ENCODE peak calls at places on chromosomes 1 and 21, in eight cellular contexts. One of them, this sample, is unnamed.

GRCh38 chr1:72365693-72366092 is 83.4 kb upstream of the NEGR1 start:
- ATAC-seq in Panc1: no peak
- ATAC-seq in GM12878: no peak
- ATAC-seq in upper lobe of left lung: no peak
- ATAC-seq in HCT116: no peak
- ATAC-seq in GM23338: no peak
- ATAC-seq in HepG2: no peak
- ATAC-seq in K562: no peak
- ATAC-seq in this sample: no peak

GRCh38 chr21:44926364-44927101 is 5.8 kb upstream of the ITGB2 start:
- ATAC-seq in GM12878: no peak
- ATAC-seq in Panc1: no peak
- ATAC-seq in HCT116: no peak
- ATAC-seq in upper lobe of left lung: no peak
- ATAC-seq in HepG2: no peak
- ATAC-seq in K562: no peak
- ATAC-seq in GM23338: no peak
- ATAC-seq in this sample: no peak

GRCh38 chr1:111784273-111784901 is 28.7 kb downstream of the DDX20 start:
- ATAC-seq in upper lobe of left lung: no peak
- ATAC-seq in GM12878: no peak
- ATAC-seq in Panc1: no peak
- ATAC-seq in K562: no peak
- ATAC-seq in HCT116: no peak
- ATAC-seq in HepG2: no peak
- ATAC-seq in GM23338: no peak
- ATAC-seq in this sample: no peak

GRCh38 chr1:164631751-164632150 is 72.8 kb downstream of the PBX1 start:
- ATAC-seq in Panc1: no peak
- ATAC-seq in GM23338: peak
- ATAC-seq in K562: no peak
- ATAC-seq in upper lobe of left lung: no peak
- ATAC-seq in HepG2: no peak
- ATAC-seq in HCT116: no peak
- ATAC-seq in GM12878: no peak
- ATAC-seq in this sample: no peak

GRCh38 chr21:14589855-14590563 is 43.9 kb upstream of the SAMSN1 start:
- ATAC-seq in HCT116: no peak
- ATAC-seq in GM23338: no peak
- ATAC-seq in K562: peak
- ATAC-seq in HepG2: no peak
- ATAC-seq in upper lobe of left lung: no peak
- ATAC-seq in GM12878: peak
- ATAC-seq in Panc1: no peak
- ATAC-seq in this sample: no peak

GRCh38 chr1:173580658-173581057 is 22.2 kb downstream of the SLC9C2 start:
- ATAC-seq in GM23338: no peak
- ATAC-seq in GM12878: no peak
- ATAC-seq in upper lobe of left lung: no peak
- ATAC-seq in HCT116: no peak
- ATAC-seq in HepG2: no peak
- ATAC-seq in K562: no peak
- ATAC-seq in Panc1: no peak
- ATAC-seq in this sample: no peak

GRCh38 chr1:172134087-172134731 is 286.3 kb upstream of the C1orf105 start:
- ATAC-seq in HepG2: no peak
- ATAC-seq in Panc1: no peak
- ATAC-seq in upper lobe of left lung: no peak
- ATAC-seq in GM12878: peak
- ATAC-seq in HCT116: no peak
- ATAC-seq in GM23338: no peak
- ATAC-seq in K562: no peak
- ATAC-seq in this sample: no peak

GRCh38 chr1:10992864-10993263 is 19.6 kb upstream of the TARDBP start:
- ATAC-seq in GM12878: no peak
- ATAC-seq in K562: no peak
- ATAC-seq in HCT116: no peak
- ATAC-seq in GM23338: no peak
- ATAC-seq in HepG2: no peak
- ATAC-seq in Panc1: no peak
- ATAC-seq in upper lobe of left lung: no peak
- ATAC-seq in this sample: no peak

GRCh38 chr1:24742090-24742938 is 2.9 kb upstream of the CLIC4 start:
- ATAC-seq in GM23338: peak
- ATAC-seq in GM12878: peak
- ATAC-seq in Panc1: no peak
- ATAC-seq in upper lobe of left lung: no peak
- ATAC-seq in HepG2: peak
- ATAC-seq in K562: no peak
- ATAC-seq in HCT116: no peak
- ATAC-seq in this sample: no peak

GRCh38 chr21:41725421-41726021 is 41.3 kb downstream of the RIPK4 start:
- ATAC-seq in GM23338: peak
- ATAC-seq in GM12878: no peak
- ATAC-seq in Panc1: no peak
- ATAC-seq in HepG2: no peak
- ATAC-seq in HCT116: no peak
- ATAC-seq in upper lobe of left lung: peak
- ATAC-seq in K562: peak
- ATAC-seq in this sample: no peak

GRCh38 chr1:41915786-41916571 is 2.7 kb downstream of the HIVEP3 start:
- ATAC-seq in GM12878: no peak
- ATAC-seq in upper lobe of left lung: no peak
- ATAC-seq in HCT116: no peak
- ATAC-seq in K562: no peak
- ATAC-seq in GM23338: no peak
- ATAC-seq in Panc1: no peak
- ATAC-seq in HepG2: no peak
- ATAC-seq in this sample: no peak

GRCh38 chr1:201880928-201881571 is 7.6 kb upstream of the SHISA4 start:
- ATAC-seq in Panc1: no peak
- ATAC-seq in HCT116: no peak
- ATAC-seq in GM12878: no peak
- ATAC-seq in HepG2: no peak
- ATAC-seq in K562: no peak
- ATAC-seq in upper lobe of left lung: no peak
- ATAC-seq in GM23338: no peak
- ATAC-seq in this sample: no peak

GRCh38 chr1:201883786-201884185 is 4.9 kb upstream of the SHISA4 start:
- ATAC-seq in HepG2: peak
- ATAC-seq in GM12878: peak
- ATAC-seq in HCT116: peak
- ATAC-seq in Panc1: no peak
- ATAC-seq in upper lobe of left lung: no peak
- ATAC-seq in K562: peak
- ATAC-seq in GM23338: no peak
- ATAC-seq in this sample: no peak

GRCh38 chr1:201882665-201883132 is 6.0 kb upstream of the SHISA4 start:
- ATAC-seq in GM23338: peak
- ATAC-seq in HepG2: peak
- ATAC-seq in HCT116: peak
- ATAC-seq in K562: peak
- ATAC-seq in GM12878: peak
- ATAC-seq in upper lobe of left lung: peak
- ATAC-seq in Panc1: peak
- ATAC-seq in this sample: no peak

GRCh38 chr1:201883266-201883665 is 5.4 kb upstream of the SHISA4 start:
- ATAC-seq in HepG2: peak
- ATAC-seq in Panc1: no peak
- ATAC-seq in K562: peak
- ATAC-seq in GM12878: no peak
- ATAC-seq in HCT116: peak
- ATAC-seq in upper lobe of left lung: no peak
- ATAC-seq in GM23338: no peak
- ATAC-seq in this sample: no peak

DNA sequence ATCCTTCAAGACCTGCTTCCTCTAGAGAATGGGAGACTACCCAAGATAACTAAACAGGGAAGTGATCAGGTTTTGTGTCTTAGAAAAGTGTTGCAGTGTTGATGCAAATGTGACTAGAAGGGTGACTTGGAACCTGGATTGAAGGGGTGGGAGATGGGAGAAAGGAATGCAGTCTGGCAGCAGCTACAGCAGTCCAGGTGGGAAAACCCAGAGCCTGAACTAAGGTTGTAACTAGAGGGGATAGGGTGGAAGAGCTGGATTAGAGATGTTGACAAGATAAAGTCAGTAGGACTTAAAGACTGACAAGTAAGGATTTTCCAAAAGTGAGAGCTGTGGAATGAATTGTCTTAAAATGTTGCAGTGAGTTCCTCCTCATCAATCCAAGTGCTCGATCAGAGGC is 7.1 kb upstream of the SHISA4 start:
- ATAC-seq in K562: no peak
- ATAC-seq in HepG2: no peak
- ATAC-seq in GM23338: peak
- ATAC-seq in HCT116: no peak
- ATAC-seq in GM12878: no peak
- ATAC-seq in Panc1: no peak
- ATAC-seq in upper lobe of left lung: no peak
- ATAC-seq in this sample: no peak
- TF ChIP-seq POLR2AphosphoS5 in K562: peak
- TF ChIP-seq POLR2AphosphoS5 in HepG2: no peak
- TF ChIP-seq POLR2AphosphoS5 in GM23338: no peak
- TF ChIP-seq POLR2AphosphoS5 in HCT116: no peak
- TF ChIP-seq POLR2AphosphoS5 in GM12878: no peak
- TF ChIP-seq POLR2AphosphoS5 in Panc1: no peak
- TF ChIP-seq POLR2AphosphoS5 in upper lobe of left lung: no peak
- TF ChIP-seq POLR2AphosphoS5 in this sample: no peak

DNA sequence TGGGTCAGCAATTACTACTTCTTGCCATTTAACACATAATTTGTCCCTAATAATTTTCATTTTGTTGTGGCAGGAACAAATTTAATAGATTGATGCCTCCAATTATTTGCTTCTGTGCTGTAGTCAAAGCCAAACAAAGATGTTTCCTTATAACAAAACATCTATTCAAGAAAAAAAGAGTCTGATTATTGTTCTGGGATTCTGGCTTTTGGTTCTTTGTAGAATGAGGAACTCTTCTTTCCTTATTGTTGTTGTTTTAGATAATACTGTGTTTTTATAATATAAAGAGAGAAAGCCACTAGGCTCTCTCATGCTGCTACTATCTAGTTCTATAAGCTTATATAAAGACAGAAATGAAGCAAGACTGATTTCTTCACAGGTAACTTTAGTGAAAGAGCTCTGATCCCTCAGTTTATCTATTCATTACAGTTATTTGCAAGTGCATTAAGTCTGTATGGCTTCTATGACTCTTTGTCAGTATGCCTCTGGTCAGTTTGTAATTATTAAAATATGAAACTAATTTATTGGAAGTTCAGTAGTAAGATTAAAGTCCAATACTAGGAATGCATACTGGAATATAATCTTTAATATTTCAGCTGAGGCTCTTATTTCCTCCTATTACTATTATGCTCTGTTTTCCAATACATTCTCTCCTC is 37.4 kb downstream of the PRKACB start:
- ATAC-seq in HepG2: no peak
- ATAC-seq in HCT116: no peak
- ATAC-seq in GM23338: no peak
- ATAC-seq in upper lobe of left lung: no peak
- ATAC-seq in GM12878: no peak
- ATAC-seq in K562: no peak
- ATAC-seq in Panc1: no peak
- ATAC-seq in this sample: no peak
- H3K4me3 ChIP-seq in HepG2: no peak
- H3K4me3 ChIP-seq in HCT116: no peak
- H3K4me3 ChIP-seq in GM23338: no peak
- H3K4me3 ChIP-seq in upper lobe of left lung: no peak
- H3K4me3 ChIP-seq in GM12878: no peak
- H3K4me3 ChIP-seq in K562: no peak
- H3K4me3 ChIP-seq in Panc1: no peak
- H3K4me3 ChIP-seq in this sample: no peak

DNA sequence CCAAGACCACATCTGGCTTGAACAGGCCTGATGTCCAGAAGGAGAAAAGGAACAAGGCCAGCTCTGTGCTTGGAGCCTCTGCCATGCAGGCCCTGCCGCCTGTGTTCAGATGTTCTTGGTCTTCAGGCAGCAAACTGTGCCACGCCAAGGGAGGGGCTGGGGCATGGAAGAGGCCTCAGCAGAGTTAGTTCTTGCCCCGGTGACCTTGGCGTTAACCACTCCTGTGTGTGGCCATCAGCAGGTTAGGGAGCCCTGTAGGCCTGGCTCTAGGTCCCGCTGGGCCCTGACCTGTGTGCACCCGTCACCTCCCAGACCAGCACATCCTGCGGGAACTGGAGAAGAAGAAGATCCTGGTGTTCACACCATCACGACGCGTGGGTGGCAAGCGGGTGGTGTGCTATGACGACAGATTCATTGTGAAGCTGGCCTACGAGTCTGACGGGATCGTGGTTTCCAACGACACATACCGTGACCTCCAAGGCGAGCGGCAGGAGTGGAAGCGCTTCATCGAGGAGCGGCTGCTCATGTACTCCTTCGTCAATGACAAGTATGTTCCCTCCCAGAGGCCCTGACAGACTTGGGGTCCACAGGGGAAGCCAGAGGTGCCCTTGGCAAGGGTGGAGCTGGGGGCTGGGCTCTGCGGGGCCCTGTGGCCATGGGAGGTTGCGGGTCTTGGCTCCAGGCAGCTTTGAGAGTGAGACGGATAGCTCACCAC is 7.1 kb downstream of the ZC3H12A start:
- ATAC-seq in GM23338: no peak
- ATAC-seq in K562: no peak
- ATAC-seq in upper lobe of left lung: no peak
- ATAC-seq in GM12878: no peak
- ATAC-seq in HCT116: no peak
- ATAC-seq in HepG2: no peak
- ATAC-seq in Panc1: no peak
- ATAC-seq in this sample: no peak
- TF ChIP-seq POLR2AphosphoS5 in GM23338: no peak
- TF ChIP-seq POLR2AphosphoS5 in K562: no peak
- TF ChIP-seq POLR2AphosphoS5 in upper lobe of left lung: peak
- TF ChIP-seq POLR2AphosphoS5 in GM12878: peak
- TF ChIP-seq POLR2AphosphoS5 in HCT116: no peak
- TF ChIP-seq POLR2AphosphoS5 in HepG2: no peak
- TF ChIP-seq POLR2AphosphoS5 in Panc1: no peak
- TF ChIP-seq POLR2AphosphoS5 in this sample: no peak

DNA sequence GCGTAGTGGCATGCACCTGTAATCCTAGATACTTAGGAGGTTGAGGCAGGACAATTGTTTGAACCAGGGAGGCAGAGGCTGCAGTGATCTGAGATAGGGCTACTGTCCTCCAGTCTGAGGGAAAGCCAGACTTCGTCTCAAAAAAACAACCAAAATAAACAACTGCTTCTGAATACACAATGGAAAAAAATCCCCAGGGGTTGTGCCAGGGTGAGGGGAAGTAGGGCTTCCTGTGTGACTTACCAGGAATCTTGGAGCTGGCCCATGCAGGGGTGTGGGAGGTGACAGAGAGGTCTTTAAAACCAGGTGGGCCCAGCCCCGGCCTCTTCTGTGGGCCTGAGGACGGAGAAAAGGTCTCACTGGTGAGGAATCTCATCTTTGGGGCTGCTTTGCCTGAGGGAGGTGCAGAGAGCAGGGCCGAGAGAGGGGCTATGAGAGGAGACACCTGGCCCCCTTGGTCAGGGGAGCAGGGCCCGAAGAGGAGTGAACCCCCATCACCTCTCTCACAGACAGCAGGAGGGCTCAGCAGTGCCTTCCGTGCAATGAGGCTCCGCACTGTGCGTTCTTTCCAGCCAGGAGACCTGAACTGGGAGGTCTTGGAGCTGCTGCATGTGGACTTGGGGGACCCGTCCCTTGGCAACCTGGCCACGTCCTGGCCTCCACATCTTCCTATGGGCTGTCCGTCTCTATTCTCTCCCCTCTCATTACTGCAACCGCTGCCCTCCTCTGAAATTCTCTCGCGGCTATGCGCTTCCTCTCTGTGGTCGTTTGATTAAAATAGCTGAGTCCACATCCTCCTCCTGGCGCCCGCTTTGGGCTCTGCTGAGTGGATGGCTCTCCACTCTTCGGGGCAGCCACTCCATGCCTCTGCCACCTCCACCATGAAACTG is 10.7 kb downstream of the PLA2G5 start:
- ATAC-seq in GM12878: peak
- ATAC-seq in K562: no peak
- ATAC-seq in Panc1: no peak
- ATAC-seq in HCT116: no peak
- ATAC-seq in HepG2: no peak
- ATAC-seq in upper lobe of left lung: no peak
- ATAC-seq in GM23338: no peak
- ATAC-seq in this sample: no peak
- H3K4me3 ChIP-seq in GM12878: peak
- H3K4me3 ChIP-seq in K562: no peak
- H3K4me3 ChIP-seq in Panc1: no peak
- H3K4me3 ChIP-seq in HCT116: no peak
- H3K4me3 ChIP-seq in HepG2: no peak
- H3K4me3 ChIP-seq in upper lobe of left lung: no peak
- H3K4me3 ChIP-seq in GM23338: no peak
- H3K4me3 ChIP-seq in this sample: no peak